ENCODE peak calls at places on chromosomes 16 and 17, in five cellular contexts. S, R, B, Y and J are unnamed samples.

GRCh38 chr16:13307255-13307654 is 405.9 kb downstream of the SHISA9 start:
- DNase-seq in S (peak), R (no peak), B (no peak), Y (no peak), J (peak)

GRCh38 chr17:78137392-78138203 is 7.0 kb downstream of the TMC8 start:
- DNase-seq in S (no peak), R (no peak), B (no peak), Y (no peak), J (no peak)

GRCh38 chr16:2033057-2033911 is 6.6 kb downstream of the NHERF2 start:
- DNase-seq in S (no peak), R (no peak), B (peak), Y (no peak), J (peak)

GRCh38 chr17:77441130-77441920 is 300.6 kb downstream of the SEC14L1 start:
- DNase-seq in S (no peak), R (no peak), B (no peak), Y (no peak), J (no peak)

GRCh38 chr17:10177921-10178788 is 20.3 kb downstream of the GAS7 start:
- DNase-seq in S (no peak), R (no peak), B (no peak), Y (no peak), J (peak)

GRCh38 chr17:38920374-38921291 is 4.8 kb upstream of the LASP1NB start:
- DNase-seq in S (no peak), R (no peak), B (peak), Y (peak), J (no peak)

GRCh38 chr17:47708864-47709541 is 15.0 kb downstream of the TBKBP1 start:
- DNase-seq in S (no peak), R (peak), B (no peak), Y (no peak), J (no peak)

GRCh38 chr17:40903129-40903847 is 18.2 kb upstream of the KRT20 start:
- DNase-seq in S (no peak), R (no peak), B (no peak), Y (no peak), J (peak)

GRCh38 chr16:88649924-88650748 is 717 bp downstream of the CYBA start:
- DNase-seq in S (no peak), R (no peak), B (peak), Y (no peak), J (peak)

GRCh38 chr17:64164592-64165285 is 34.8 kb upstream of the ERN1 start:
- DNase-seq in S (no peak), R (no peak), B (no peak), Y (peak), J (peak)

GRCh38 chr17:18246880-18247612 is 11.5 kb downstream of the FLII start:
- DNase-seq in S (no peak), R (peak), B (no peak), Y (peak), J (peak)

GRCh38 chr16:23967018-23967417 is 131.2 kb downstream of the PRKCB start:
- DNase-seq in S (no peak), R (peak), B (peak), Y (no peak), J (no peak)

GRCh38 chr16:9012330-9012729 is 48.6 kb upstream of the USP7 start:
- DNase-seq in S (no peak), R (no peak), B (no peak), Y (no peak), J (no peak)

GRCh38 chr17:4483012-4483840 is 15.5 kb upstream of the SPNS2 start:
- DNase-seq in S (no peak), R (no peak), B (no peak), Y (no peak), J (no peak)

GRCh38 chr17:44940321-44940720 is 7.3 kb downstream of the KIF18B start:
- DNase-seq in S (no peak), R (no peak), B (no peak), Y (no peak), J (no peak)

DNA sequence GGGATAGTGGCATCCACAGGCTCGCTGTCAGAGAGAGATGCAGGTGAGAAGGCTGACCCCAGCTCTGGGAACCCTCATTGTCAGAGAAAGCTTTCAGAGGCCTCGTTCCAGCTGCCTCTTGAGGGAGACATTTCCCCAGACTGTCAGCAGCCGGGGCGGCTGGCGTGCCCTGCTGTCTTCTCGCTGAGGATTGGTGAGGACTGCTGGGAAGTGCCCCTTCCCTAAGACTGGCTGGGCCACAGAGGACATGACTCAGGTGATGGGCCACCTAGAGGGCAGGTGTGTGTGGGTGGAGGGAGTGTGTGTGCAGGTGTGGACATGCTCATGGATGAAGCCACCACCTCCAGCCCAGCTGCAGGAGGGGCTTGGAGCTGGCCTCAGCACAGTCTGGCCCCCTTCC is 25.3 kb downstream of the SPACA3 start:
- DNase-seq in S (no peak), R (no peak), B (no peak), Y (peak), J (no peak)
- TF ChIP-seq CTCF in S (no peak), R (no peak), B (no peak), Y (no peak), J (no peak)

GRCh38 chr16:54143410-54143809 is 143.2 kb downstream of the IRX3 start:
- DNase-seq in S (no peak), R (no peak), B (no peak), Y (no peak), J (no peak)
- H3K4me3 ChIP-seq in S (no peak), R (no peak), B (no peak), Y (no peak), J (no peak)

GRCh38 chr16:56417138-56417537 is 8.2 kb downstream of the AMFR start:
- DNase-seq in S (no peak), R (no peak), B (no peak), Y (no peak), J (no peak)

GRCh38 chr16:56420613-56421012 is 4.7 kb downstream of the AMFR start:
- DNase-seq in S (no peak), R (no peak), B (no peak), Y (no peak), J (no peak)

GRCh38 chr16:56421976-56422669 is 3.2 kb downstream of the AMFR start:
- DNase-seq in S (no peak), R (no peak), B (no peak), Y (no peak), J (no peak)

GRCh38 chr16:56421313-56421712 is 4.0 kb downstream of the AMFR start:
- DNase-seq in S (no peak), R (no peak), B (no peak), Y (no peak), J (no peak)

DNA sequence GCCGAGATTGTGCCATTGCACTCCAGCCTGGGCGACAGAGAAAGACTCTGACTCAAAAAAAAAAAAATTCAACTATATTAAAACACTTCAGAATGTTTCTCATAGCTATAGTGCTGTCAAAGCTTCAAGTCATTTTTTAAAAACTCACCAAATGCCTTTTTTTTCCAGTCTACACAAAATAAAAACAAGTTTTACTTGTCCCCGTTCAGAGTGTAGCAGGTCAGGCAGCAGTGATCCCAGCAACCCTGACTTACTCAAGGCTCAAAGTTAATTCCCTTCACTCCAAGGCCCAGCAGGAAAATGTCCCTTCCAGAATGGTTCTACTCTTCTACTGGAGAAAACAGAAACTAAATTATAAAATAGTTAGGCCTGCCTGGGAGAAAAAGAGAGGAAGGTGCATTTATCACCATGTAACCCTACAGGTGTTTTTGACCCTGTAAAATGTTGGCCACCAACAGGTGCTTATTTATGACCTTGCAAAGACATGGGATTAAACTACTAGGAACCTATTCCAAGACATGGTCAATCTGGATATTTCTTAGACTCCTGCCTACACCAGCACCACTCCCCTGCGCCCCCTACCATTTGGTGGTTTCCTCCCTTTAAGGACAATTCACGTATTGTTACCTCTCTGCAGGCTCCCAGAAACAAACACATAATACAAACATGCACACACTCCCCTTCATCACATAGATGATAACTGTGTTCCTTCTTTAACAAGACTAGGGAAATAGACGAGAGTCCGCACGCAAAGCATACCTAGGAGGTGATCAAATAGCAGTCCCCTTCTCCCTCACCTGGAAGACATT is 5.4 kb downstream of the AMFR start:
- DNase-seq in S (no peak), R (no peak), B (no peak), Y (no peak), J (no peak)
- TF ChIP-seq CTCF in S (no peak), R (no peak), B (no peak), Y (no peak), J (no peak)

GRCh38 chr17:27577884-27578717 is 52.9 kb upstream of the LGALS9 start:
- DNase-seq in S (no peak), R (no peak), B (peak), Y (no peak), J (no peak)

GRCh38 chr17:27579897-27580321 is 51.1 kb upstream of the LGALS9 start:
- DNase-seq in S (no peak), R (no peak), B (no peak), Y (no peak), J (no peak)

GRCh38 chr17:27581016-27581415 is 50.0 kb upstream of the LGALS9 start:
- DNase-seq in S (no peak), R (no peak), B (no peak), Y (no peak), J (no peak)

GRCh38 chr17:27578718-27579085 is 52.3 kb upstream of the LGALS9 start:
- DNase-seq in S (no peak), R (no peak), B (no peak), Y (no peak), J (no peak)

GRCh38 chr17:27579304-27579703 is 51.7 kb upstream of the LGALS9 start:
- DNase-seq in S (no peak), R (no peak), B (no peak), Y (no peak), J (no peak)
- H3K4me3 ChIP-seq in S (no peak), R (no peak), B (no peak), Y (no peak), J (no peak)

DNA sequence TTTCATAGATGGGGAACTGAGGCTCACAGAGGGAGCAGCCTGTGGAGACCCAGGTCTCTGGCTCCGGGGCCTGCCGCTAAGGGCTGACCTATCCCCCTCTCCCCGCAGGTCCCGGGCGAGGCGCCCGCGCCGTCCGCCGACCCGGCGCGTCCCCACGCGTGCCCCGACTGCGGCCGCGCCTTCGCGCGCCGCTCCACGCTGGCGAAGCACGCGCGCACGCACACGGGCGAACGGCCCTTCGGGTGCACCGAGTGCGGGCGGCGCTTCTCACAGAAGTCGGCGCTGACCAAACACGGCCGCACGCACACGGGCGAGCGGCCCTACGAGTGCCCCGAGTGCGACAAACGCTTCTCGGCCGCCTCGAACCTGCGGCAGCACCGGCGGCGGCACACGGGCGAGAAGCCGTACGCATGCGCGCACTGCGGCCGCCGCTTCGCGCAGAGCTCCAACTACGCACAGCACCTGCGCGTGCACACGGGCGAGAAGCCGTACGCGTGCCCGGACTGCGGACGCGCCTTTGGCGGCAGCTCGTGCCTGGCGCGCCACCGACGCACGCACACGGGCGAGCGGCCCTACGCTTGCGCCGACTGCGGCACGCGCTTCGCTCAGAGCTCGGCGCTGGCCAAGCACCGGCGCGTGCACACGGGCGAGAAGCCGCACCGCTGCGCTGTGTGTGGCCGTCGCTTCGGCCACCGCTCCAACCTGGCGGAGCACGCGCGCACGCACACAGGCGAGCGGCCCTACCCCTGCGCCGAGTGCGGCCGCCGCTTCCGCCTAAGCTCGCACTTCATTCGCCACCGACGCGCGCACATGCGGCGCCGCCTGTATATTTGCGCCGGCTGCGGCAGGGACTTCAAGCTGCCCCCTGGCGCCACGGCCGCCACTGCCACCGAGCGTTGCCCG is 10.3 kb downstream of the ZNF771 start:
- DNase-seq in S (no peak), R (peak), B (peak), Y (peak), J (peak)
- TF ChIP-seq CTCF in S (no peak), R (no peak), B (peak), Y (no peak), J (no peak)